ENCODE peak calls at places on chromosomes 5 and 9, in six cellular contexts. I, T, S, U, E and P are unnamed samples.

GRCh38 chr5:57887851-57888621 is 405.4 kb upstream of the ACTBL2 start:
- DNase-seq in I (no peak), T (peak), S (peak), U (no peak), E (peak), P (peak)

GRCh38 chr5:1130218-1130946 is 18.5 kb upstream of the SLC12A7 start:
- DNase-seq in I (no peak), T (no peak), S (no peak), U (no peak), E (no peak), P (no peak)

GRCh38 chr5:10639846-10640368 is 76.0 kb downstream of the ANKRD33B start:
- DNase-seq in I (no peak), T (no peak), S (no peak), U (no peak), E (no peak), P (no peak)

GRCh38 chr5:9774472-9775079 is 144.4 kb upstream of the TAS2R1 start:
- DNase-seq in I (no peak), T (peak), S (peak), U (no peak), E (peak), P (no peak)

GRCh38 chr9:133738039-133738805 is at the start of gene SARDH:
- DNase-seq in I (peak), T (peak), S (no peak), U (peak), E (no peak), P (peak)

GRCh38 chr5:150122158-150122510 is 33.5 kb downstream of the PDGFRB start:
- DNase-seq in I (no peak), T (no peak), S (peak), U (no peak), E (no peak), P (peak)

GRCh38 chr5:116853992-116854391 is 279.4 kb upstream of the SEMA6A start:
- DNase-seq in I (no peak), T (no peak), S (no peak), U (no peak), E (no peak), P (no peak)

GRCh38 chr5:2756211-2756746 is 4.8 kb upstream of the IRX2 start:
- DNase-seq in I (no peak), T (peak), S (no peak), U (no peak), E (no peak), P (no peak)

GRCh38 chr5:150059623-150060022 is 26.7 kb downstream of the CSF1R start:
- DNase-seq in I (no peak), T (no peak), S (no peak), U (no peak), E (no peak), P (no peak)

GRCh38 chr9:109331353-109331752 is 10.5 kb upstream of the EPB41L4B start:
- DNase-seq in I (no peak), T (no peak), S (no peak), U (no peak), E (no peak), P (no peak)

GRCh38 chr5:109413463-109413862 is 3.7 kb upstream of the PJA2 start:
- DNase-seq in I (no peak), T (peak), S (peak), U (no peak), E (no peak), P (no peak)

GRCh38 chr5:119275146-119275872 is 80.5 kb upstream of the TNFAIP8 start:
- DNase-seq in I (no peak), T (peak), S (peak), U (no peak), E (peak), P (no peak)

GRCh38 chr5:94545870-94546625 is 72.4 kb downstream of the KIAA0825 start:
- DNase-seq in I (no peak), T (no peak), S (no peak), U (no peak), E (no peak), P (no peak)

GRCh38 chr5:173420108-173420507 is 91.9 kb upstream of the STC2 start:
- DNase-seq in I (no peak), T (no peak), S (no peak), U (no peak), E (no peak), P (no peak)

GRCh38 chr5:3993856-3994473 is 398.3 kb downstream of the IRX1 start:
- DNase-seq in I (no peak), T (peak), S (no peak), U (no peak), E (no peak), P (no peak)

GRCh38 chr9:116154334-116154975 is 864 bp downstream of the PAPPA start:
- DNase-seq in I (no peak), T (no peak), S (peak), U (no peak), E (no peak), P (peak)

GRCh38 chr5:73935719-73936118 is 309.7 kb downstream of the ARHGEF28 start:
- DNase-seq in I (no peak), T (no peak), S (no peak), U (no peak), E (no peak), P (no peak)

GRCh38 chr9:131630206-131630831 is 85.0 kb downstream of the PRRT1B start:
- DNase-seq in I (no peak), T (no peak), S (no peak), U (no peak), E (no peak), P (no peak)

GRCh38 chr5:41842777-41843176 is 27.4 kb downstream of the OXCT1 start:
- DNase-seq in I (no peak), T (no peak), S (no peak), U (no peak), E (no peak), P (no peak)

GRCh38 chr9:5336683-5337082 is 3.0 kb downstream of the RLN1 start:
- DNase-seq in I (peak), T (no peak), S (no peak), U (peak), E (no peak), P (no peak)

GRCh38 chr9:2494571-2494970 is 127.0 kb upstream of the VLDLR start:
- DNase-seq in I (no peak), T (peak), S (peak), U (no peak), E (peak), P (no peak)

GRCh38 chr5:61277190-61277589 is 54.9 kb upstream of the ZSWIM6 start:
- DNase-seq in I (no peak), T (peak), S (no peak), U (no peak), E (no peak), P (no peak)

GRCh38 chr9:13975628-13976250 is 338.2 kb downstream of the NFIB start:
- DNase-seq in I (no peak), T (peak), S (no peak), U (no peak), E (no peak), P (no peak)

GRCh38 chr9:109966643-109967368 is 186.8 kb downstream of the PALM2AKAP2 start:
- DNase-seq in I (no peak), T (no peak), S (no peak), U (no peak), E (no peak), P (no peak)

GRCh38 chr5:150081541-150082283 is 4.6 kb downstream of the CSF1R start:
- DNase-seq in I (no peak), T (no peak), S (no peak), U (no peak), E (no peak), P (no peak)

GRCh38 chr5:61159841-61160240 is 2.4 kb downstream of the SMIM15 start:
- DNase-seq in I (no peak), T (peak), S (no peak), U (no peak), E (no peak), P (no peak)

GRCh38 chr5:72598461-72599433 is 91.5 kb upstream of the ZNF366 start:
- DNase-seq in I (no peak), T (peak), S (peak), U (no peak), E (peak), P (no peak)

GRCh38 chr5:130289132-130290088 is 385.1 kb downstream of the CHSY3 start:
- DNase-seq in I (no peak), T (peak), S (peak), U (no peak), E (peak), P (no peak)

GRCh38 chr5:128546658-128547281 is 8.7 kb upstream of the FBN2 start:
- DNase-seq in I (no peak), T (peak), S (no peak), U (no peak), E (no peak), P (no peak)

GRCh38 chr5:72066658-72067057 is 40.6 kb upstream of the MAP1B start:
- DNase-seq in I (no peak), T (peak), S (peak), U (no peak), E (peak), P (no peak)

GRCh38 chr5:54309751-54310432 is 481 bp downstream of the ARL15 start:
- DNase-seq in I (peak), T (peak), S (peak), U (peak), E (no peak), P (peak)

GRCh38 chr5:68749648-68750047 is 344.2 kb upstream of the SLC30A5 start:
- DNase-seq in I (no peak), T (no peak), S (no peak), U (no peak), E (no peak), P (no peak)

GRCh38 chr9:92276223-92277007 is 17.1 kb downstream of the IARS1 start:
- DNase-seq in I (no peak), T (no peak), S (no peak), U (no peak), E (peak), P (no peak)

GRCh38 chr9:122562134-122562760 is 9.3 kb downstream of the OR1N2 start:
- DNase-seq in I (no peak), T (no peak), S (no peak), U (peak), E (no peak), P (no peak)

GRCh38 chr5:40437452-40437861 is 242.3 kb upstream of the PTGER4 start:
- DNase-seq in I (peak), T (peak), S (peak), U (peak), E (peak), P (peak)

GRCh38 chr5:36125868-36126267 is 25.8 kb downstream of the LMBRD2 start:
- DNase-seq in I (no peak), T (no peak), S (no peak), U (no peak), E (no peak), P (no peak)

GRCh38 chr9:98775831-98776441 is 20.4 kb downstream of the ANKS6 start:
- DNase-seq in I (no peak), T (peak), S (peak), U (no peak), E (no peak), P (peak)